ENCODE peak calls at places on chromosome 17, in nine cellular contexts. M, U, F, T, S, L, D, H and P are unnamed samples.

GRCh38 chr17:11642655-11643054 is 44.4 kb downstream of the DNAH9 start:
- DNase-seq in M (no peak), U (no peak), F (no peak), T (no peak), S (no peak), L (no peak), D (no peak), H (no peak), P (no peak)

GRCh38 chr17:2108170-2108569 is 53.3 kb downstream of the HIC1 start:
- DNase-seq in M (no peak), U (no peak), F (no peak), T (no peak), S (no peak), L (no peak), D (no peak), H (no peak), P (no peak)

GRCh38 chr17:67272312-67273050 is 27.5 kb upstream of the HELZ start:
- DNase-seq in M (no peak), U (no peak), F (peak), T (no peak), S (no peak), L (no peak), D (no peak), H (no peak), P (no peak)

GRCh38 chr17:57106107-57106835 is 21.2 kb downstream of the AKAP1 start:
- DNase-seq in M (no peak), U (peak), F (peak), T (no peak), S (no peak), L (peak), D (no peak), H (no peak), P (no peak)

GRCh38 chr17:3865166-3865565 is 19.1 kb upstream of the NCBP3 start:
- DNase-seq in M (no peak), U (no peak), F (no peak), T (peak), S (no peak), L (no peak), D (no peak), H (no peak), P (no peak)

GRCh38 chr17:70110443-70110880 is 35.4 kb downstream of the KCNJ16 start:
- DNase-seq in M (no peak), U (no peak), F (no peak), T (peak), S (peak), L (peak), D (no peak), H (no peak), P (peak)

GRCh38 chr17:50198026-50198669 is 3.3 kb downstream of the COL1A1 start:
- DNase-seq in M (no peak), U (peak), F (no peak), T (peak), S (peak), L (peak), D (no peak), H (no peak), P (no peak)

GRCh38 chr17:15442316-15443185 is 24.9 kb downstream of the CDRT4 start:
- DNase-seq in M (no peak), U (no peak), F (no peak), T (no peak), S (no peak), L (no peak), D (no peak), H (no peak), P (no peak)

GRCh38 chr17:66904760-66905637 is 59.5 kb upstream of the CACNG4 start:
- DNase-seq in M (no peak), U (no peak), F (no peak), T (peak), S (peak), L (peak), D (peak), H (no peak), P (peak)

GRCh38 chr17:14205992-14206461 is 30.6 kb downstream of the CDRT15 start:
- DNase-seq in M (no peak), U (peak), F (peak), T (no peak), S (no peak), L (peak), D (peak), H (no peak), P (peak)

GRCh38 chr17:29760279-29760721 is 137.6 kb upstream of the CORO6 start:
- DNase-seq in M (peak), U (peak), F (no peak), T (peak), S (peak), L (no peak), D (no peak), H (no peak), P (no peak)

GRCh38 chr17:68794636-68795503 is 160.3 kb downstream of the ABCA8 start:
- DNase-seq in M (no peak), U (no peak), F (no peak), T (peak), S (peak), L (peak), D (no peak), H (peak), P (no peak)

GRCh38 chr17:34673995-34674900 is 94.9 kb downstream of the TMEM132E start:
- DNase-seq in M (no peak), U (no peak), F (no peak), T (no peak), S (no peak), L (no peak), D (no peak), H (no peak), P (no peak)

GRCh38 chr17:32269377-32269776 is 3.7 kb downstream of the RHBDL3 start:
- DNase-seq in M (no peak), U (no peak), F (peak), T (no peak), S (no peak), L (no peak), D (no peak), H (no peak), P (no peak)

GRCh38 chr17:15782809-15783208 is 50.7 kb downstream of the TBC1D26 start:
- DNase-seq in M (no peak), U (peak), F (peak), T (peak), S (peak), L (peak), D (peak), H (no peak), P (no peak)

GRCh38 chr17:56447166-56447565 is 146.3 kb upstream of the NOG start:
- DNase-seq in M (no peak), U (no peak), F (no peak), T (no peak), S (no peak), L (no peak), D (no peak), H (no peak), P (no peak)

GRCh38 chr17:74244128-74244527 is 29.9 kb upstream of the DNAI2 start:
- DNase-seq in M (no peak), U (no peak), F (no peak), T (no peak), S (no peak), L (no peak), D (no peak), H (no peak), P (no peak)

GRCh38 chr17:1111599-1112443 is 68.0 kb downstream of the ABR start:
- DNase-seq in M (no peak), U (peak), F (peak), T (no peak), S (peak), L (no peak), D (no peak), H (no peak), P (no peak)

GRCh38 chr17:73371285-73371684 is 59.5 kb upstream of the CDC42EP4 start:
- DNase-seq in M (no peak), U (no peak), F (no peak), T (peak), S (peak), L (peak), D (no peak), H (peak), P (peak)

GRCh38 chr17:66412857-66413563 is 110.6 kb downstream of the PRKCA start:
- DNase-seq in M (no peak), U (no peak), F (no peak), T (no peak), S (no peak), L (no peak), D (no peak), H (no peak), P (no peak)

GRCh38 chr17:70655179-70655578 is 485.8 kb downstream of the KCNJ2 start:
- DNase-seq in M (no peak), U (no peak), F (no peak), T (no peak), S (no peak), L (no peak), D (no peak), H (no peak), P (no peak)

GRCh38 chr17:13014801-13015200 is 3.0 kb downstream of the ELAC2 start:
- DNase-seq in M (no peak), U (no peak), F (no peak), T (no peak), S (no peak), L (no peak), D (no peak), H (no peak), P (no peak)

GRCh38 chr17:10327640-10328039 is 45.2 kb downstream of the MYH13 start:
- DNase-seq in M (peak), U (peak), F (peak), T (peak), S (peak), L (peak), D (peak), H (peak), P (peak)

GRCh38 chr17:42553866-42554249 is 1.1 kb downstream of the HSD17B1 start:
- DNase-seq in M (no peak), U (no peak), F (no peak), T (no peak), S (no peak), L (peak), D (no peak), H (no peak), P (no peak)
- TF ChIP-seq CTCF in M (no peak), U (no peak), F (no peak), T (no peak), S (no peak), L (peak), D (no peak), H (no peak), P (peak)

DNA sequence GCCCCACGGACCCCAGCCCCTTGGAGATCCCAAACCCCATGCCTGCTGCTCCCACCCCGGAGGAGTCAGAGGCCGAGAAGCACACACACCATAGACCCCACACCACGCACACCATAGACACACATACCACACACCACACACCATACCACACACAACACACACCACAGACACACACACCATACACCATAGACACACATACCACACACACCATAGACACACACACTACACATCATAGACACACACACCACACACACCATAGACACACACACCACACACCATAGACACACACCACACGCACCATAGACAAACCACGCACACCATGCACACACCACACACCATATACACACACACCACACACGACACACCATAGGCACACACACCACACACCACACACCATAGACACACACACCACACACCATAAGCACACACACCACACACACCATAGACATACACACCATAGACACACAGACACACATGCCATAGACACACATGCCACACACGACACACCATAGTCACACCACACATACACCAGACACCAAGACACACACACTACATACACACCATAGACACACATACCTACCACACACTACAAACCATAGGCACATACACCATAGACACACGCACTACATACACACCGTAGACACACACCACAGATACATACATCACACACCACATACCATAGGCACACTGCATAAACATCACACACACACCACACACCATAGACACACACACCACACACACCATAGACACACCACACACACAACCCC is 11.3 kb downstream of the TBC1D16 start:
- DNase-seq in M (no peak), U (no peak), F (no peak), T (no peak), S (no peak), L (no peak), D (no peak), H (no peak), P (no peak)
- H3K4me3 ChIP-seq in M (no peak), U (no peak), F (peak), T (no peak), S (no peak), L (no peak), D (no peak), H (no peak), P (no peak)

GRCh38 chr17:75633484-75634375 is 496 bp downstream of the SMIM5 start:
- DNase-seq in M (no peak), U (peak), F (peak), T (peak), S (peak), L (peak), D (peak), H (peak), P (peak)
- TF ChIP-seq CTCF in M (peak), U (peak), F (peak), T (peak), S (peak), L (peak), D (peak), H (peak), P (peak)

GRCh38 chr17:64920419-64921172 is 1.3 kb upstream of the LRRC37A3 start:
- DNase-seq in M (no peak), U (no peak), F (peak), T (no peak), S (no peak), L (peak), D (no peak), H (no peak), P (peak)
- H3K4me3 ChIP-seq in M (peak), U (no peak), F (no peak), T (no peak), S (no peak), L (no peak), D (no peak), H (no peak), P (no peak)

DNA sequence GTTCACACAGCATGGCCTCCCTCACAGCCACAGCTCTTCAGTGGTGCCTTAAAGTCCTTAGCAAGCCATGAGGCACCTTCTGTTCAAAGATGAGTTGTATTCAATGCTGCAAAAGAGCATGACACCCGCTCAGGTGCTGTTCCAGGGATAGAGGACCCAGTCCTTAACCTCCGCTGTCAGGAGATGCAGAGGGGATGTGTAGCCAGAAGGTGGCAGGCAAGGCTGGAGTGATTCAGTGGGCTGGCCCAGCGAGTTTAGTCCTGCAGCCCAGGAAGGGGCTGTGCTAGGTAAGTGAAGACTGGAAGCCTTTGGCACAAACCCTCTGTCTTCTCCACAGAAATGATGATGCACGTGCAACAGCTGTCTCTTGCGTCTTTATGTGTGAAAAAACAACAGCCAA is 25.0 kb upstream of the ADAM11 start:
- DNase-seq in M (no peak), U (no peak), F (no peak), T (no peak), S (no peak), L (peak), D (no peak), H (no peak), P (no peak)
- TF ChIP-seq CTCF in M (peak), U (no peak), F (no peak), T (peak), S (peak), L (peak), D (no peak), H (peak), P (peak)

DNA sequence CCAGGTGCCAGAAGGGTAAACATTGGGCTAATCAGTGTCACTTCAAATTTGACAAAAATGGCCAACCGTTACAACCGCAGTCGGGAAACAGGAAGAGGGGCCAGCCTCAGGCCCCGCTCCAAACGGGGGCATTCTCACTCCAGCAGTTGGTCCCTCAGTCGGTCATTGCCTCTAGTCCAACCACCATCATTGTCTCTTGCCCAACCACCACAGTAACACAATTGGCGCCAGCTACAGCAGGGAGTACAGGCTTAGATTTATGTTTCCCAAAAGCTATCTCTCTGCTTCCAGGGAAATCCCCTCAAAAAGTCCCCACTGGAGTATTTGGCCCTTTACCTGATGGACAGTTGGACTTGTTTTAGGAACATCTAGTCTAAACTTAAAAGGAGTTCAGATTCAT is 20.3 kb downstream of the ALOX15B start:
- DNase-seq in M (no peak), U (no peak), F (peak), T (no peak), S (no peak), L (no peak), D (peak), H (no peak), P (no peak)
- H3K4me3 ChIP-seq in M (no peak), U (no peak), F (no peak), T (no peak), S (no peak), L (no peak), D (no peak), H (no peak), P (no peak)

GRCh38 chr17:79924639-79924976 is 85.4 kb upstream of the CBX4 start:
- DNase-seq in M (no peak), U (no peak), F (no peak), T (no peak), S (no peak), L (no peak), D (no peak), H (no peak), P (no peak)

GRCh38 chr17:79926002-79926307 is 86.7 kb upstream of the CBX4 start:
- DNase-seq in M (no peak), U (no peak), F (no peak), T (no peak), S (no peak), L (no peak), D (no peak), H (no peak), P (no peak)

GRCh38 chr17:79926308-79927135 is 87.3 kb upstream of the CBX4 start:
- DNase-seq in M (no peak), U (no peak), F (no peak), T (no peak), S (no peak), L (no peak), D (no peak), H (no peak), P (no peak)

GRCh38 chr17:79923974-79924638 is 84.9 kb upstream of the CBX4 start:
- DNase-seq in M (no peak), U (peak), F (peak), T (peak), S (peak), L (no peak), D (no peak), H (no peak), P (no peak)

GRCh38 chr17:79925242-79925957 is 86.2 kb upstream of the CBX4 start:
- DNase-seq in M (no peak), U (peak), F (peak), T (peak), S (peak), L (no peak), D (peak), H (no peak), P (no peak)
- TF ChIP-seq CTCF in M (no peak), U (peak), F (no peak), T (peak), S (no peak), L (peak), D (no peak), H (no peak), P (peak)

GRCh38 chr17:81902023-81902652 is at the start of gene NPB:
- DNase-seq in M (no peak), U (no peak), F (peak), T (no peak), S (no peak), L (no peak), D (no peak), H (no peak), P (no peak)
- H3K4me3 ChIP-seq in M (no peak), U (peak), F (no peak), T (peak), S (peak), L (no peak), D (no peak), H (no peak), P (peak)

DNA sequence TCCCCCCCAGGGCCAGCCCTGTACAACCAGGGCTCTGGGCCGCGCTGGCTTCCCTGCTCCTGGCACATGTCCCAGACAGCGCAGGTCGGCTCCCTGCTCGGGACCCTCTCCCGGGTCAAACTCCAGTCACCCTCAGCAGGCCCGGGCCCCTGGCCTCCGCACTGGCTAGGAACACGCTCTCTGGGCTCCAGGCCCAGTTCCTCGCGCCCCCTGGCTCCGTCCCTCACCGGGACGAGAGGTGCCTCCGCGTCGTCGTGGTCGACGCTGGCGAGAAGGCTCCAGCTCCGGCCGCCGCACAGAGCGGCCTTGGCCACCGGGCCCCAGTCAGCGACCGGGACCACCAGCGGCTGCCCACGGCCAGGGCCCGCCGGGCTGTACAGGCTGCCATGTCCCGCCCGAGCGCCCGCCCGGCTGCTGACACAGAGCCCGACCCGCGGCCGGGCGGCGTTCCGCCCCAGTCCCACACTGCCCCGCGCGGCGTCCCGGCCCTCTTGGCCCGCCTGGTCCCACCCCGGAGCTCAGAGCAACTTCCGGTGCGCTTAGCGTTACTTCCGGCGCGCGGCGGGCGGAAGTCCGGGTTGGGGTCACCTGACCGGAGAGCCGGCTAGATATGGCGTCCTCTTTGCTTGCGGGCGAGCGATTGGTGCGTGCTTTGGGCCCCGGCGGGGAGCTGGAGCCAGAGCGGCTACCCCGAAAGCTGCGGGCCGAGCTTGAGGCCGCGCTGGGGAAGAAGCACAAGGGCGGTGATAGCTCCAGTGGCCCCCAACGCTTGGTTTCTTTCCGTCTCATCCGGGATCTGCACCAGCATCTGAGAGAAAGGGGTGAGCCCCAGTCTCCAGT is at the start of gene POLDIP2:
- DNase-seq in M (peak), U (peak), F (peak), T (peak), S (peak), L (peak), D (peak), H (peak), P (no peak)
- TF ChIP-seq CTCF in M (no peak), U (no peak), F (peak), T (no peak), S (no peak), L (no peak), D (no peak), H (no peak), P (no peak)